ENCODE peak calls at places on chromosomes 1 and 21, in nine cellular contexts. One of them, this sample, is unnamed.

GRCh38 chr1:3899776-3900149 is 309 bp downstream of the C1orf174 start:
- DNase-seq in cardiac muscle cell: no peak
- DNase-seq in H54: no peak
- DNase-seq in left colon: no peak
- DNase-seq in activated T-cell treated with anti-CD3 and anti-CD28 coated beads for 1 hour: no peak
- DNase-seq in neural progenitor cell: peak
- DNase-seq in AG09309: no peak
- DNase-seq in AG04450: no peak
- DNase-seq in neural crest cell: no peak
- DNase-seq in this sample: no peak

GRCh38 chr1:196148367-196148970 is 459.8 kb downstream of the KCNT2 start:
- DNase-seq in AG09309: peak
- DNase-seq in H54: no peak
- DNase-seq in left colon: no peak
- DNase-seq in neural progenitor cell: peak
- DNase-seq in activated T-cell treated with anti-CD3 and anti-CD28 coated beads for 1 hour: no peak
- DNase-seq in neural crest cell: no peak
- DNase-seq in cardiac muscle cell: peak
- DNase-seq in AG04450: peak
- DNase-seq in this sample: no peak

GRCh38 chr1:27638047-27638734 is 3.2 kb upstream of the FGR start:
- DNase-seq in left colon: no peak
- DNase-seq in cardiac muscle cell: no peak
- DNase-seq in AG09309: no peak
- DNase-seq in activated T-cell treated with anti-CD3 and anti-CD28 coated beads for 1 hour: no peak
- DNase-seq in AG04450: no peak
- DNase-seq in neural progenitor cell: no peak
- DNase-seq in H54: no peak
- DNase-seq in neural crest cell: no peak
- DNase-seq in this sample: no peak

GRCh38 chr1:112513112-112513870 is 4.5 kb downstream of the WNT2B start:
- DNase-seq in AG09309: no peak
- DNase-seq in AG04450: peak
- DNase-seq in activated T-cell treated with anti-CD3 and anti-CD28 coated beads for 1 hour: no peak
- DNase-seq in neural progenitor cell: no peak
- DNase-seq in neural crest cell: no peak
- DNase-seq in H54: no peak
- DNase-seq in left colon: peak
- DNase-seq in cardiac muscle cell: no peak
- DNase-seq in this sample: no peak

GRCh38 chr21:45403825-45404725 is 890 bp upstream of the COL18A1 start:
- DNase-seq in H54: peak
- DNase-seq in neural crest cell: no peak
- DNase-seq in activated T-cell treated with anti-CD3 and anti-CD28 coated beads for 1 hour: no peak
- DNase-seq in AG09309: no peak
- DNase-seq in cardiac muscle cell: peak
- DNase-seq in left colon: no peak
- DNase-seq in AG04450: no peak
- DNase-seq in neural progenitor cell: peak
- DNase-seq in this sample: peak

GRCh38 chr1:245585252-245585959 is 430.6 kb downstream of the KIF26B start:
- DNase-seq in AG09309: peak
- DNase-seq in AG04450: peak
- DNase-seq in neural crest cell: no peak
- DNase-seq in left colon: no peak
- DNase-seq in H54: peak
- DNase-seq in cardiac muscle cell: no peak
- DNase-seq in neural progenitor cell: no peak
- DNase-seq in activated T-cell treated with anti-CD3 and anti-CD28 coated beads for 1 hour: no peak
- DNase-seq in this sample: no peak

GRCh38 chr1:174974711-174975111 is 25.0 kb upstream of the CACYBP start:
- DNase-seq in left colon: no peak
- DNase-seq in H54: no peak
- DNase-seq in cardiac muscle cell: no peak
- DNase-seq in neural crest cell: no peak
- DNase-seq in AG09309: no peak
- DNase-seq in AG04450: no peak
- DNase-seq in activated T-cell treated with anti-CD3 and anti-CD28 coated beads for 1 hour: no peak
- DNase-seq in neural progenitor cell: no peak
- DNase-seq in this sample: no peak

GRCh38 chr1:182761396-182762395 is 27.9 kb upstream of the NPL start:
- DNase-seq in cardiac muscle cell: no peak
- DNase-seq in left colon: no peak
- DNase-seq in AG09309: no peak
- DNase-seq in neural crest cell: no peak
- DNase-seq in neural progenitor cell: no peak
- DNase-seq in H54: no peak
- DNase-seq in activated T-cell treated with anti-CD3 and anti-CD28 coated beads for 1 hour: no peak
- DNase-seq in AG04450: no peak
- DNase-seq in this sample: no peak

GRCh38 chr21:41803316-41803715 is 36.5 kb upstream of the RIPK4 start:
- DNase-seq in neural crest cell: no peak
- DNase-seq in H54: no peak
- DNase-seq in AG04450: no peak
- DNase-seq in neural progenitor cell: no peak
- DNase-seq in left colon: no peak
- DNase-seq in activated T-cell treated with anti-CD3 and anti-CD28 coated beads for 1 hour: no peak
- DNase-seq in AG09309: no peak
- DNase-seq in cardiac muscle cell: no peak
- DNase-seq in this sample: no peak

GRCh38 chr21:37593015-37593414 is 226.4 kb downstream of the DYRK1A start:
- DNase-seq in neural crest cell: no peak
- DNase-seq in AG09309: no peak
- DNase-seq in activated T-cell treated with anti-CD3 and anti-CD28 coated beads for 1 hour: no peak
- DNase-seq in AG04450: no peak
- DNase-seq in neural progenitor cell: peak
- DNase-seq in H54: no peak
- DNase-seq in left colon: no peak
- DNase-seq in cardiac muscle cell: peak
- DNase-seq in this sample: no peak

GRCh38 chr1:159250817-159251216 is 46.1 kb downstream of the ACKR1 start:
- DNase-seq in activated T-cell treated with anti-CD3 and anti-CD28 coated beads for 1 hour: no peak
- DNase-seq in left colon: no peak
- DNase-seq in neural crest cell: no peak
- DNase-seq in AG09309: no peak
- DNase-seq in cardiac muscle cell: peak
- DNase-seq in AG04450: no peak
- DNase-seq in H54: no peak
- DNase-seq in neural progenitor cell: no peak
- DNase-seq in this sample: no peak

GRCh38 chr1:169509354-169509753 is 23.6 kb upstream of the SLC19A2 start:
- DNase-seq in left colon: no peak
- DNase-seq in AG04450: no peak
- DNase-seq in neural crest cell: no peak
- DNase-seq in AG09309: no peak
- DNase-seq in activated T-cell treated with anti-CD3 and anti-CD28 coated beads for 1 hour: no peak
- DNase-seq in H54: no peak
- DNase-seq in neural progenitor cell: no peak
- DNase-seq in cardiac muscle cell: no peak
- DNase-seq in this sample: no peak

GRCh38 chr1:62364726-62365125 is 45.5 kb upstream of the KANK4 start:
- DNase-seq in left colon: no peak
- DNase-seq in AG09309: no peak
- DNase-seq in neural progenitor cell: no peak
- DNase-seq in AG04450: no peak
- DNase-seq in cardiac muscle cell: no peak
- DNase-seq in H54: no peak
- DNase-seq in neural crest cell: no peak
- DNase-seq in activated T-cell treated with anti-CD3 and anti-CD28 coated beads for 1 hour: no peak
- DNase-seq in this sample: no peak

GRCh38 chr1:49356594-49356993 is 579.9 kb upstream of the BEND5 start:
- DNase-seq in H54: no peak
- DNase-seq in AG04450: no peak
- DNase-seq in cardiac muscle cell: no peak
- DNase-seq in left colon: no peak
- DNase-seq in activated T-cell treated with anti-CD3 and anti-CD28 coated beads for 1 hour: no peak
- DNase-seq in neural crest cell: no peak
- DNase-seq in neural progenitor cell: no peak
- DNase-seq in AG09309: no peak
- DNase-seq in this sample: no peak